ENCODE peak calls at places on chromosomes 3 and 15, in six cellular contexts. B, C, X, G, D and K are unnamed samples.

GRCh38 chr15:60592386-60593339 is 113.7 kb upstream of the ICE2 start:
- DNase-seq in G (peak; percentile 52), B (peak; percentile 74), D (peak; percentile 83), X (peak; percentile 81), C (peak; percentile 68), K (peak; percentile 91)

GRCh38 chr3:14273886-14274517 is 95.4 kb downstream of the LSM3 start:
- DNase-seq in D (peak; percentile 72), B (no peak), G (peak; percentile 91), C (peak; percentile 35), X (no peak), K (no peak)

GRCh38 chr15:69725210-69725609 is 272.6 kb downstream of the RPLP1 start:
- DNase-seq in D (no peak), G (no peak), C (no peak), B (no peak), X (no peak), K (no peak)

GRCh38 chr15:48604567-48604966 is 40.9 kb downstream of the FBN1 start:
- DNase-seq in D (peak; percentile 53), C (peak; percentile 26), X (no peak), G (no peak), B (no peak), K (no peak)

GRCh38 chr3:142645236-142645793 is 49.1 kb downstream of the PLS1 start:
- DNase-seq in G (no peak), D (peak; percentile 44), C (peak; percentile 35), B (no peak), X (no peak), K (no peak)

GRCh38 chr3:13642597-13642996 is 93.7 kb downstream of the FBLN2 start:
- DNase-seq in X (no peak), D (no peak), C (peak; percentile 75), B (no peak), G (no peak), K (no peak)

GRCh38 chr15:34942363-34942762 is 27.2 kb downstream of the AQR start:
- DNase-seq in B (no peak), G (no peak), C (peak; percentile 84), D (no peak), X (no peak), K (no peak)

GRCh38 chr3:190016966-190017365 is 103.7 kb downstream of the P3H2 start:
- DNase-seq in X (no peak), C (no peak), G (no peak), B (no peak), D (no peak), K (no peak)

GRCh38 chr15:63407612-63408011 is 26.0 kb upstream of the CA12 start:
- DNase-seq in G (no peak), D (no peak), X (no peak), C (no peak), B (no peak), K (no peak)

GRCh38 chr15:73598540-73599195 is 34.5 kb downstream of the NPTN start:
- DNase-seq in B (no peak), D (peak; percentile 29), X (no peak), G (no peak), C (peak; percentile 35), K (no peak)

GRCh38 chr3:69612791-69613190 is 126.5 kb upstream of the MITF start:
- DNase-seq in D (no peak), G (no peak), X (no peak), C (no peak), B (peak; percentile 36), K (no peak)

GRCh38 chr3:414063-414462 is 217.5 kb downstream of the CHL1 start:
- DNase-seq in C (peak; percentile 10), G (no peak), X (no peak), B (no peak), D (peak; percentile 7), K (no peak)

GRCh38 chr3:104582092-104582491 is 784.6 kb upstream of the ALCAM start:
- DNase-seq in G (no peak), C (no peak), B (no peak), X (no peak), D (no peak), K (no peak)

GRCh38 chr3:189353988-189354735 is 182.4 kb downstream of the TPRG1 start:
- DNase-seq in D (no peak), C (no peak), X (no peak), B (no peak), G (no peak), K (no peak)

GRCh38 chr3:123036352-123037014 is 8.9 kb upstream of the SEMA5B start:
- DNase-seq in D (peak; percentile 61), G (no peak), B (no peak), X (no peak), C (peak; percentile 66), K (no peak)

GRCh38 chr3:14235003-14235876 is 56.6 kb downstream of the LSM3 start:
- DNase-seq in D (peak; percentile 38), X (no peak), B (no peak), C (no peak), G (no peak), K (no peak)

GRCh38 chr3:107945406-107945805 is 145.4 kb downstream of the CD47 start:
- DNase-seq in B (no peak), G (no peak), C (no peak), X (no peak), D (no peak), K (no peak)

GRCh38 chr15:34056921-34057320 is 17.9 kb upstream of the AVEN start:
- DNase-seq in C (no peak), B (no peak), G (peak; percentile 53), X (no peak), D (no peak), K (no peak)

GRCh38 chr3:52873433-52874159 is 23.8 kb downstream of the STIMATE start:
- DNase-seq in G (no peak), B (no peak), X (no peak), C (peak; percentile 87), D (peak; percentile 67), K (no peak)

GRCh38 chr3:157335677-157336076 is 101.0 kb upstream of the PTX3 start:
- DNase-seq in G (no peak), D (peak; percentile 79), B (peak; percentile 36), C (peak; percentile 82), X (no peak), K (peak; percentile 68)

GRCh38 chr15:32641517-32642059 is at the start of gene SCG5:
- DNase-seq in B (peak; percentile 48), C (peak; percentile 49), G (no peak), X (peak; percentile 85), D (no peak), K (peak; percentile 94)

GRCh38 chr3:12929801-12930200 is 88.4 kb upstream of the RPL32 start:
- DNase-seq in C (no peak), D (no peak), X (no peak), B (no peak), G (no peak), K (no peak)

GRCh38 chr15:64566629-64567427 is 106.5 kb downstream of the ZNF609 start:
- DNase-seq in B (no peak), G (no peak), C (no peak), X (no peak), D (peak; percentile 45), K (no peak)

GRCh38 chr3:172904817-172905479 is 154.4 kb downstream of the ECT2 start:
- DNase-seq in C (no peak), X (peak; percentile 48), D (peak; percentile 23), B (no peak), G (no peak), K (peak; percentile 27)

GRCh38 chr3:59313365-59313764 is 263.5 kb upstream of the CFAP20DC start:
- DNase-seq in D (peak; percentile 48), G (no peak), X (peak; percentile 76), C (peak; percentile 13), B (no peak), K (peak; percentile 72)

GRCh38 chr3:85321892-85322291 is 363.1 kb downstream of the CADM2 start:
- DNase-seq in X (no peak), D (no peak), G (no peak), C (no peak), B (no peak), K (no peak)
- H4K91ac ChIP-seq in X (no peak overlapping the region), D (no peak overlapping the region), G (no peak overlapping the region), C (no peak overlapping the region), B (no peak overlapping the region), K (no peak overlapping the region)

GRCh38 chr15:79035111-79035601 is 55.4 kb downstream of the RASGRF1 start:
- DNase-seq in B (no peak), X (no peak), D (peak; percentile 9), G (no peak), C (no peak), K (peak; percentile 64)
- H3K4me2 ChIP-seq in B (peak overlapping the region; percentile 13), X (peak overlapping the region; percentile 16), D (peak overlapping the region; percentile 47), G (no peak overlapping the region), C (no peak overlapping the region), K (no peak overlapping the region)

DNA sequence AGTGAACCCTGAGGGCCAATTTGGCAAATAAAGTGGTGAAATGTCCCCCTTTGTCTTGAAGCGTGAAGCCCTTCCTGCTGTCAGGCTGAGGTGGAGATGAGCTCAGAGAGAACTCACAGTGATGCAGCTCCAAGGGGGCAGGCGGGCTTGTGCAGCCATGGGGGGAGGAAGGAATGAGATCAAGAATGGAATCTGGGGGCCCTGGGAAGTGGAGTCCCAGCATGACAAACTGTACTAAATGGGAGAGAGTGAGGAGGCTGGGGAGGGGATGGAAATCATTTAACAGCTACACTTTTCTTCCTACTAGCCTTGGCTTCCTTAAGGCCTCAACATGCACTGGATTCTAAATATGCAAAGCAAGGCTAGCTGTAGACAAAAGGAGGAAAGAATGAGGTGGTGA is 133.9 kb downstream of the EEFSEC start:
- DNase-seq in B (no peak), X (peak; percentile 41), C (no peak), G (no peak), D (no peak), K (peak; percentile 23)
- H4K91ac ChIP-seq in B (no peak overlapping the region), X (no peak overlapping the region), C (no peak overlapping the region), G (no peak overlapping the region), D (no peak overlapping the region), K (no peak overlapping the region)

GRCh38 chr3:129063841-129064482 is 3.4 kb downstream of the GP9 start:
- DNase-seq in X (no peak), D (no peak), G (no peak), B (no peak), C (no peak), K (no peak)

GRCh38 chr3:129063091-129063640 is 2.6 kb downstream of the GP9 start:
- DNase-seq in B (no peak), G (no peak), D (no peak), X (no peak), C (no peak), K (no peak)

GRCh38 chr3:129061888-129062834 is 1.6 kb downstream of the GP9 start:
- DNase-seq in G (no peak), X (no peak), C (no peak), B (no peak), D (no peak), K (no peak)

GRCh38 chr3:129065727-129066087 is 5.1 kb downstream of the GP9 start:
- DNase-seq in D (no peak), B (no peak), X (no peak), G (no peak), C (no peak), K (no peak)

DNA sequence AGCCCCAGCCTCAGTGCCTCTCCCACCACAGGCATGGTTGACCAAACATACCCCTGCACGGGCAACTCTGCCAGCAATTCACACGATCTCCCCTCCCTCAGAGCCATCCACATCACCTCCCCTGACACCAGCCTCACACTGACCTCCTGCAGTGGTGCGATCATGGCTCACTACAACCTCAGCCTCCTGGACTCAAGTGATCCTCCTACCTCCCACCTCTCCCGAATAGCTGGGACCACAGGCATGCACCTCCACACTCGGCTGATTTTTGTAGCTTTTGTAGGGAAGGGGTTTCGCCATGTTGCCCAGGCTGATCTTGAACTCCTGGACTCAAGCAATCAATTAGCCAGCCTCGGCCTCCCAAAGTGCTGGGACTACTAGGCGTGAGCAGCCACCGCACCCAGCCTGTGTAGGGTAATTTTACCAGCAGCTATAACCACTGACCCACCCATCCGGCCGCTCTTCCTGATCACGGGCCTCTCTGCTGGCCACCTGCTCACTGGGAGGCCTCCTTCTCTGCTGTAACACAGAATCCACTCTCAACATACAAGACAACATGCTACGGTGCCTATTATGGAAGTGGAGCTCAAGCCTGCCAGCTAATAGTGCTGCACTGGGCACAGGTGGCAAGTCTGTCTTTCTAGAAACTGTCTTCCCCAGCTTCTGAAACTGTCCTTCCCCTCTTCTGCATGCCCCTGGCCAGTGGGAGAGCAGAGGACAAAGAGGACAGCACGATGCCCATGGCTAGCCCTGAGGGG is 4.6 kb downstream of the GP9 start:
- DNase-seq in B (no peak), G (no peak), C (no peak), D (no peak), X (no peak), K (no peak)
- H3K4me2 ChIP-seq in B (no peak overlapping the region), G (no peak overlapping the region), C (no peak overlapping the region), D (no peak overlapping the region), X (no peak overlapping the region), K (no peak overlapping the region)